ENCODE peak calls at places on chromosomes 16 and 17, in six cellular contexts. F is A549, B is adrenal gland, H is mucosa of descending colon, L is hepatocyte, Z is prostate gland. X is an unnamed sample.
A peak's percentile ranks its signal among the peaks of the same experiment; 100 is the strongest.

GRCh38 chr16:11145173-11145820 is 110.7 kb downstream of the SOCS1 start:
- DNase-seq in F (no peak), B (no peak), H (peak; percentile 18), L (no peak), Z (no peak), X (no peak)

GRCh38 chr17:61510991-61511390 is 58.8 kb downstream of the TBX4 start:
- DNase-seq in F (no peak), B (no peak), H (no peak), L (no peak), Z (no peak), X (no peak)

GRCh38 chr17:9677411-9677810 is 32.1 kb downstream of the USP43 start:
- DNase-seq in F (no peak), B (no peak), H (no peak), L (no peak), Z (no peak), X (no peak)

GRCh38 chr17:38628441-38628840 is 22.7 kb upstream of the SRCIN1 start:
- DNase-seq in F (peak; percentile 87), B (peak; percentile 35), H (no peak), L (no peak), Z (no peak), X (peak; percentile 27)

GRCh38 chr16:88688013-88688778 is 1.9 kb upstream of the SNAI3 start:
- DNase-seq in F (no peak), B (no peak), H (no peak), L (peak; percentile 87), Z (no peak), X (no peak)

GRCh38 chr17:5667871-5668270 is 83.6 kb upstream of the NLRP1 start:
- DNase-seq in F (peak; percentile 31), B (no peak), H (no peak), L (no peak), Z (no peak), X (no peak)

GRCh38 chr17:5706835-5707234 is 122.5 kb upstream of the NLRP1 start:
- DNase-seq in F (peak; percentile 67), B (peak; percentile 84), H (peak; percentile 76), L (peak; percentile 70), Z (peak; percentile 15), X (peak; percentile 79)

GRCh38 chr17:1322469-1322868 is 43.0 kb downstream of the TRARG1 start:
- DNase-seq in F (no peak), B (no peak), H (no peak), L (no peak), Z (no peak), X (no peak)

GRCh38 chr16:31107465-31107867 is 720 bp upstream of the BCKDK start:
- DNase-seq in F (no peak), B (no peak), H (no peak), L (peak; percentile 2), Z (no peak), X (no peak)

GRCh38 chr17:66115246-66115645 is 76.7 kb downstream of the CEP112 start:
- DNase-seq in F (no peak), B (no peak), H (no peak), L (no peak), Z (no peak), X (no peak)

GRCh38 chr17:42286411-42287295 is 1.6 kb upstream of the STAT5A start:
- DNase-seq in F (no peak), B (peak; percentile 62), H (no peak), L (no peak), Z (no peak), X (peak; percentile 61)

GRCh38 chr17:77475012-77475976 is 334.5 kb downstream of the SEC14L1 start:
- DNase-seq in F (no peak), B (no peak), H (no peak), L (peak; percentile 53), Z (no peak), X (no peak)

GRCh38 chr16:1156111-1156982 is 3.4 kb downstream of the CACNA1H start:
- DNase-seq in F (no peak), B (no peak), H (no peak), L (no peak), Z (no peak), X (no peak)

GRCh38 chr16:397736-398332 is 835 bp downstream of the NME4 start:
- DNase-seq in F (peak; percentile 86), B (peak; percentile 92), H (peak; percentile 70), L (peak; percentile 89), Z (peak; percentile 82), X (peak; percentile 86)

GRCh38 chr17:2263183-2263954 is 40.2 kb downstream of the SMG6 start:
- DNase-seq in F (no peak), B (no peak), H (no peak), L (no peak), Z (no peak), X (no peak)

GRCh38 chr17:80068301-80069160 is 32.1 kb downstream of the CCDC40 start:
- DNase-seq in F (no peak), B (peak; percentile 82), H (no peak), L (peak; percentile 46), Z (peak; percentile 83), X (no peak)

GRCh38 chr17:14153374-14153773 is 83.3 kb downstream of the CDRT15 start:
- DNase-seq in F (no peak), B (no peak), H (no peak), L (no peak), Z (no peak), X (no peak)

GRCh38 chr17:9902116-9902515 is 3.0 kb downstream of the RCVRN start:
- DNase-seq in F (no peak), B (no peak), H (no peak), L (no peak), Z (no peak), X (no peak)

GRCh38 chr17:19570497-19571151 is 37.0 kb downstream of the SLC47A1 start:
- DNase-seq in F (no peak), B (no peak), H (peak; percentile 68), L (no peak), Z (no peak), X (no peak)

GRCh38 chr16:31365131-31365865 is 10.3 kb downstream of the ITGAX start:
- DNase-seq in F (no peak), B (no peak), H (no peak), L (no peak), Z (no peak), X (no peak)

GRCh38 chr16:73616186-73616585 is 568.3 kb upstream of the ZFHX3 start:
- DNase-seq in F (peak; percentile 31), B (no peak), H (no peak), L (no peak), Z (no peak), X (no peak)

GRCh38 chr17:62644487-62645173 is 17.2 kb downstream of the MRC2 start:
- DNase-seq in F (peak; percentile 44), B (no peak), H (no peak), L (no peak), Z (no peak), X (peak; percentile 43)

GRCh38 chr17:38867179-38867994 is 2.5 kb upstream of the LASP1 start:
- DNase-seq in F (peak; percentile 87), B (peak; percentile 89), H (peak; percentile 72), L (peak; percentile 81), Z (no peak), X (no peak)

GRCh38 chr16:67190041-67190440 is at the start of gene EXOC3L1:
- DNase-seq in F (no peak), B (no peak), H (no peak), L (no peak), Z (no peak), X (no peak)

GRCh38 chr16:66699898-66700297 is 3.4 kb upstream of the CMTM4 start:
- DNase-seq in F (no peak), B (no peak), H (no peak), L (no peak), Z (no peak), X (no peak)

GRCh38 chr16:3879887-3880564 is 487 bp downstream of the CREBBP start:
- DNase-seq in F (peak; percentile 49), B (peak; percentile 79), H (peak; percentile 80), L (peak; percentile 92), Z (peak; percentile 69), X (peak; percentile 90)

GRCh38 chr16:14456793-14457481 is 173.1 kb downstream of the PARN start:
- DNase-seq in F (no peak), B (no peak), H (no peak), L (no peak), Z (no peak), X (no peak)

GRCh38 chr16:23501291-23501690 is 9.0 kb downstream of the GGA2 start:
- DNase-seq in F (no peak), B (no peak), H (no peak), L (no peak), Z (no peak), X (no peak)

GRCh38 chr16:6165330-6165984 is 1067.9 kb upstream of the EEF2KMT start:
- DNase-seq in F (peak; percentile 6), B (no peak), H (no peak), L (no peak), Z (no peak), X (no peak)

GRCh38 chr17:81167194-81167524 is 1.1 kb upstream of the AATK start:
- DNase-seq in F (no peak), B (no peak), H (no peak), L (no peak), Z (no peak), X (no peak)

GRCh38 chr17:81167638-81168037 is 1.6 kb upstream of the AATK start:
- DNase-seq in F (no peak), B (no peak), H (no peak), L (no peak), Z (no peak), X (no peak)

GRCh38 chr17:81170727-81171494 is 4.9 kb upstream of the AATK start:
- DNase-seq in F (no peak), B (no peak), H (no peak), L (no peak), Z (no peak), X (no peak)

GRCh38 chr17:81171941-81172340 is 5.9 kb upstream of the AATK start:
- DNase-seq in F (no peak), B (no peak), H (no peak), L (no peak), Z (no peak), X (no peak)

GRCh38 chr17:81169870-81170309 is 3.9 kb upstream of the AATK start:
- DNase-seq in F (no peak), B (no peak), H (no peak), L (no peak), Z (no peak), X (no peak)
- H3K4me3 ChIP-seq in F (no peak overlapping the region), B (no peak overlapping the region), H (no peak overlapping the region), L (no peak overlapping the region), Z (no peak overlapping the region), X (no peak overlapping the region)

GRCh38 chr16:79767597-79768280 is 167.2 kb upstream of the MAF start:
- DNase-seq in F (peak; percentile 24), B (peak; percentile 60), H (peak; percentile 64), L (peak; percentile 58), Z (peak; percentile 47), X (no peak)
- TF ChIP-seq CTCF in F (peak; percentile 25), B (no peak), H (no peak), L (peak; percentile 46), Z (no peak), X (peak; percentile 17)

DNA sequence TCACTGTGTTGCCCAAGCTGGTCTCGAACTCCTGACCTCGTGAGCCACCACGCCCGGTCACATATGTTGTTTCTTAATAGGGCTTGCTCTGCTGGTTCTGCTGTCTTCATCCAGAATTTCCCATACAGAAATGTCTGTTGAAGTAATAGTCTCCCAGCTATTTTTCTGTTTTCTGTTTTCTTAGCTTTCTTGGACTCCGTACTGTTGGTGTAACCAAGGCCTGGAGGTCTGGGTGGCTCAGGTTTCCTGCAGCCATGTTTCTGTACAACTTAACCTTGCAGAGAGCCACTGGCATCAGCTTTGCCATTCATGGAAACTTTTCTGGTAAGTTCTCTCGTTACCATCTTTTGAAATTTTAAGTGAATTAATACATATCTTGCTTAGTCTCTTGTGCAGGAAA is 2.8 kb downstream of the SF3B3 start:
- DNase-seq in F (no peak), B (no peak), H (no peak), L (no peak), Z (no peak), X (no peak)
- H3K4me1 ChIP-seq in F (peaks cover 48% of the 10 kb centered on the region), B (peaks cover 20% of the 10 kb centered on the region), H (peaks cover 23% of the 10 kb centered on the region), L (peaks cover 31% of the 10 kb centered on the region), Z (peaks cover 8% of the 10 kb centered on the region), X (peaks cover 49% of the 10 kb centered on the region)

GRCh38 chr17:30519707-30520106 is 42.5 kb downstream of the GOSR1 start:
- DNase-seq in F (peak; percentile 35), B (no peak), H (no peak), L (peak; percentile 39), Z (no peak), X (no peak)
- H3K4me3 ChIP-seq in F (no peak overlapping the region), B (no peak overlapping the region), H (no peak overlapping the region), L (no peak overlapping the region), Z (no peak overlapping the region), X (no peak overlapping the region)

X was measured in upper lobe of right lung.